ENCODE peak calls at places on chromosomes 1 and 21, in nine cellular contexts. F, V, W, L, N, X, I, T and Z are unnamed samples.

GRCh38 chr1:47333922-47334764 is 553 bp downstream of the CMPK1 start:
- DNase-seq in F (peak; percentile 83), I (peak; percentile 72), L (peak; percentile 66), V (peak; percentile 87), X (peak; percentile 85), T (peak; percentile 96), N (peak; percentile 57), W (peak; percentile 66), Z (peak; percentile 54)

GRCh38 chr1:72051538-72051937 is 230.8 kb downstream of the NEGR1 start:
- DNase-seq in F (no peak), I (no peak), N (no peak), V (no peak), L (no peak), T (no peak), X (no peak), W (no peak), Z (no peak)

GRCh38 chr1:185733818-185734709 is at the start of gene HMCN1:
- DNase-seq in N (no peak), F (peak; percentile 69), V (peak; percentile 89), I (no peak), W (no peak), X (no peak), T (peak; percentile 86), L (peak; percentile 59), Z (peak; percentile 25)

GRCh38 chr1:213772711-213773110 is 215.1 kb upstream of the PROX1 start:
- DNase-seq in V (no peak), T (no peak), F (no peak), N (no peak), X (no peak), W (no peak), I (no peak), L (no peak), Z (no peak)

GRCh38 chr21:44304846-44305245 is 5.0 kb downstream of the PFKL start:
- DNase-seq in W (no peak), T (no peak), N (peak; percentile 30), L (peak; percentile 58), F (peak; percentile 60), I (peak; percentile 24), V (no peak), X (peak; percentile 70), Z (peak; percentile 69)

GRCh38 chr1:203627819-203628184 is 1.2 kb downstream of the ATP2B4 start:
- DNase-seq in L (no peak), I (no peak), X (no peak), F (no peak), T (no peak), V (peak; percentile 67), W (no peak), N (no peak), Z (no peak)

GRCh38 chr1:19894218-19894617 is 12.0 kb downstream of the OTUD3 start:
- DNase-seq in I (no peak), N (no peak), W (no peak), L (no peak), T (no peak), F (no peak), V (no peak), X (no peak), Z (no peak)

GRCh38 chr1:3651939-3652537 is at the start of gene TP73:
- DNase-seq in N (no peak), I (peak; percentile 32), L (peak; percentile 28), F (no peak), T (peak; percentile 82), V (peak; percentile 44), X (no peak), W (no peak), Z (no peak)

GRCh38 chr1:240031414-240031813 is 60.3 kb upstream of the FMN2 start:
- DNase-seq in T (no peak), L (no peak), F (no peak), I (no peak), N (no peak), W (no peak), X (no peak), V (no peak), Z (no peak)

GRCh38 chr1:25204797-25205441 is 27.4 kb downstream of the SYF2 start:
- DNase-seq in V (no peak), W (peak; percentile 38), N (peak; percentile 2), L (peak; percentile 16), I (no peak), T (no peak), X (peak; percentile 60), F (no peak), Z (peak; percentile 46)

GRCh38 chr1:220690140-220691038 is at the start of gene C1orf115:
- DNase-seq in V (peak; percentile 75), X (no peak), T (peak; percentile 92), N (peak; percentile 64), I (no peak), F (peak; percentile 91), L (peak; percentile 78), W (peak; percentile 73), Z (peak; percentile 68)

GRCh38 chr1:245807954-245808719 is 653.4 kb downstream of the KIF26B start:
- DNase-seq in T (no peak), V (no peak), L (no peak), X (peak; percentile 66), F (no peak), I (no peak), W (no peak), N (no peak), Z (no peak)

GRCh38 chr1:167482184-167482583 is 36.1 kb downstream of the CD247 start:
- DNase-seq in I (no peak), V (no peak), F (no peak), N (no peak), X (no peak), T (no peak), L (no peak), W (peak; percentile 29), Z (no peak)